ENCODE peak calls at places on chromosomes 3 and 15, in four cellular contexts. One of them, this sample, is unnamed.

GRCh38 chr15:22794621-22795167 is 8.2 kb downstream of the NIPA1 start:
- DNase-seq in HepG2: no peak
- DNase-seq in GM12878: no peak
- DNase-seq in H1: no peak
- DNase-seq in this sample: no peak

GRCh38 chr15:67110400-67110799 is 45.0 kb downstream of the SMAD3 start:
- DNase-seq in HepG2: no peak
- DNase-seq in H1: no peak
- DNase-seq in GM12878: peak; percentile 54
- DNase-seq in this sample: no peak

GRCh38 chr15:42053914-42054313 is 33.1 kb upstream of the PLA2G4E start:
- DNase-seq in H1: no peak
- DNase-seq in GM12878: no peak
- DNase-seq in HepG2: no peak
- DNase-seq in this sample: no peak

GRCh38 chr3:116474356-116475200 is 29.3 kb upstream of the LSAMP start:
- DNase-seq in GM12878: no peak
- DNase-seq in HepG2: no peak
- DNase-seq in H1: no peak
- DNase-seq in this sample: no peak

GRCh38 chr15:87656373-87656772 is 600.2 kb downstream of the NTRK3 start:
- DNase-seq in GM12878: no peak
- DNase-seq in HepG2: no peak
- DNase-seq in H1: no peak
- DNase-seq in this sample: no peak

GRCh38 chr3:120907659-120908029 is 361 bp upstream of the STXBP5L start:
- DNase-seq in GM12878: no peak
- DNase-seq in HepG2: no peak
- DNase-seq in H1: no peak
- DNase-seq in this sample: no peak

GRCh38 chr3:16399473-16399872 is 114.0 kb downstream of the RFTN1 start:
- DNase-seq in HepG2: no peak
- DNase-seq in GM12878: no peak
- DNase-seq in H1: no peak
- DNase-seq in this sample: no peak

GRCh38 chr15:98954411-98954810 is 53.2 kb downstream of the PGPEP1L start:
- DNase-seq in GM12878: peak; percentile 24
- DNase-seq in H1: no peak
- DNase-seq in HepG2: no peak
- DNase-seq in this sample: no peak

GRCh38 chr15:68187559-68187958 is 17.6 kb downstream of the CALML4 start:
- DNase-seq in H1: no peak
- DNase-seq in GM12878: no peak
- DNase-seq in HepG2: no peak
- DNase-seq in this sample: no peak

GRCh38 chr15:82944038-82944437 is 8.5 kb downstream of the HOMER2 start:
- DNase-seq in GM12878: no peak
- DNase-seq in H1: no peak
- DNase-seq in HepG2: no peak
- DNase-seq in this sample: no peak

GRCh38 chr15:82944840-82945239 is 7.7 kb downstream of the HOMER2 start:
- DNase-seq in HepG2: no peak
- DNase-seq in H1: no peak
- DNase-seq in GM12878: no peak
- DNase-seq in this sample: no peak

GRCh38 chr15:82945326-82945725 is 7.2 kb downstream of the HOMER2 start:
- DNase-seq in GM12878: no peak
- DNase-seq in H1: no peak
- DNase-seq in HepG2: no peak
- DNase-seq in this sample: no peak

GRCh38 chr15:82943176-82943575 is 9.3 kb downstream of the HOMER2 start:
- DNase-seq in GM12878: no peak
- DNase-seq in HepG2: no peak
- DNase-seq in H1: no peak
- DNase-seq in this sample: no peak

DNA sequence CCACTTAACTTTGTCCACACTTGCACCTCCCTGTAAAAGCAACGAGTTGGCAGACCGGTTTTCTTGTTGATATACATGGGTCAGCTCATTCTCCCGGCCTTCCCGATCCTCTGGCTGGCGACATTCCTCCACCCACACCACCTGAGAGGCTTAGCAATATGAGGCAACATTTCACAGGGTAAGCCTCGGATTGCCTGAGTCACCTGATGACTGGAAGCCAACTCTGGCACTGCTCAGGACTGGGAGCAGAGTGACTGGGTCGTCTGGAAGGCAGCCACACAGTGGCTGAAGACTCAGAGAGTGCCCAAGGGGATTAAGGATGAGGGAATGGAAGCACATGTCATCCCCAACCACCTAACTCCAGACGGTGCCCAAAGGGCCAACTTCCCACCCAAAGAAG is 9.8 kb downstream of the HOMER2 start:
- DNase-seq in HepG2: peak; percentile 16
- DNase-seq in H1: no peak
- DNase-seq in GM12878: no peak
- DNase-seq in this sample: no peak
- TF ChIP-seq HDAC6 in HepG2: no peak
- TF ChIP-seq HDAC6 in H1: no peak
- TF ChIP-seq HDAC6 in GM12878: no peak
- TF ChIP-seq HDAC6 in this sample: no peak

GRCh38 chr15:82132116-82132515 is 86.3 kb upstream of the MEX3B start:
- DNase-seq in H1: no peak
- DNase-seq in GM12878: no peak
- DNase-seq in HepG2: no peak
- DNase-seq in this sample: no peak
- TF ChIP-seq HDAC6 in H1: no peak
- TF ChIP-seq HDAC6 in GM12878: no peak
- TF ChIP-seq HDAC6 in HepG2: no peak
- TF ChIP-seq HDAC6 in this sample: no peak

GRCh38 chr3:43726511-43726910 is 35.8 kb downstream of the ABHD5 start:
- DNase-seq in GM12878: no peak
- DNase-seq in H1: no peak
- DNase-seq in HepG2: no peak
- DNase-seq in this sample: no peak
- TF ChIP-seq HDAC6 in GM12878: no peak
- TF ChIP-seq HDAC6 in H1: no peak
- TF ChIP-seq HDAC6 in HepG2: no peak
- TF ChIP-seq HDAC6 in this sample: no peak

DNA sequence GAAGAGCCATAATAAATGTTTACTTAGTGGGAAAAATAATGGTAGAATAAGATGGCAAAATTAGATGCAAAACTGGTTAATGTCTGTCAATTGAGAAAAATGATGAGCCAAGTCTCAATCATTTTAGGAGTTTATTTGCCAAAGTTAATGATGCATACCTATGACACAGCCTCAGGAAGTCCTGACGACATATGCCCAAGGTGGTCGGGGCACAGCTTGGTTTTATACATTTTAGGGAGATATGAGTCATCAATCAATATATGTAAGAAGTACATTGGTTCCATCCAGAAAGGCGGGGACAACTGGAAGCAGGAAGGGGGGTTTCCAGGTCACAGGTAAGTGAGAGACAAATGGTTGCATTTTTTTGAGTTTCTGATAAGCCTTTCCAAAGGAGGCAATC is 31.5 kb downstream of the CLEC3B start:
- DNase-seq in H1: no peak
- DNase-seq in HepG2: no peak
- DNase-seq in GM12878: no peak
- DNase-seq in this sample: no peak
- TF ChIP-seq HDAC6 in H1: no peak
- TF ChIP-seq HDAC6 in HepG2: no peak
- TF ChIP-seq HDAC6 in GM12878: no peak
- TF ChIP-seq HDAC6 in this sample: no peak

This sample was measured in K562.